ENCODE peak calls at places on chromosome 21, in six cellular contexts. One of them, this sample, is unnamed.

GRCh38 chr21:45542667-45543370 is 579 bp upstream of the SLC19A1 start:
- DNase-seq in OCI-LY7: no peak
- DNase-seq in neural progenitor cell: no peak
- DNase-seq in HCT116: no peak
- DNase-seq in GM23338: peak
- DNase-seq in PC-3: no peak
- DNase-seq in this sample: no peak

GRCh38 chr21:39651206-39651605 is 38.5 kb downstream of the B3GALT5 start:
- DNase-seq in PC-3: no peak
- DNase-seq in HCT116: no peak
- DNase-seq in OCI-LY7: no peak
- DNase-seq in GM23338: no peak
- DNase-seq in neural progenitor cell: no peak
- DNase-seq in this sample: no peak

GRCh38 chr21:39531777-39532333 is 80.1 kb downstream of the SH3BGR start:
- DNase-seq in neural progenitor cell: no peak
- DNase-seq in PC-3: peak
- DNase-seq in OCI-LY7: no peak
- DNase-seq in HCT116: peak
- DNase-seq in GM23338: no peak
- DNase-seq in this sample: no peak

GRCh38 chr21:16534408-16535099 is 804.8 kb downstream of the USP25 start:
- DNase-seq in OCI-LY7: no peak
- DNase-seq in PC-3: no peak
- DNase-seq in GM23338: no peak
- DNase-seq in neural progenitor cell: no peak
- DNase-seq in HCT116: no peak
- DNase-seq in this sample: peak

GRCh38 chr21:25569084-25569483 is 38.2 kb downstream of the MRPL39 start:
- DNase-seq in neural progenitor cell: no peak
- DNase-seq in GM23338: no peak
- DNase-seq in OCI-LY7: no peak
- DNase-seq in HCT116: no peak
- DNase-seq in PC-3: no peak
- DNase-seq in this sample: no peak

GRCh38 chr21:45972353-45972715 is 9.2 kb upstream of the COL6A1 start:
- DNase-seq in GM23338: peak
- DNase-seq in PC-3: no peak
- DNase-seq in OCI-LY7: no peak
- DNase-seq in neural progenitor cell: no peak
- DNase-seq in HCT116: no peak
- DNase-seq in this sample: peak

GRCh38 chr21:31660134-31660565 is 657 bp downstream of the SOD1 start:
- DNase-seq in neural progenitor cell: peak
- DNase-seq in HCT116: no peak
- DNase-seq in OCI-LY7: peak
- DNase-seq in GM23338: peak
- DNase-seq in PC-3: peak
- DNase-seq in this sample: peak

GRCh38 chr21:36166705-36167104 is 10.1 kb downstream of the DOP1B start:
- DNase-seq in HCT116: no peak
- DNase-seq in GM23338: no peak
- DNase-seq in PC-3: no peak
- DNase-seq in OCI-LY7: no peak
- DNase-seq in neural progenitor cell: no peak
- DNase-seq in this sample: peak

GRCh38 chr21:31860851-31861250 is 12.0 kb upstream of the HUNK start:
- DNase-seq in HCT116: no peak
- DNase-seq in GM23338: no peak
- DNase-seq in OCI-LY7: no peak
- DNase-seq in PC-3: no peak
- DNase-seq in neural progenitor cell: no peak
- DNase-seq in this sample: no peak

GRCh38 chr21:45590246-45590725 is 48.0 kb upstream of the SLC19A1 start:
- DNase-seq in OCI-LY7: peak
- DNase-seq in GM23338: peak
- DNase-seq in neural progenitor cell: peak
- DNase-seq in PC-3: peak
- DNase-seq in HCT116: no peak
- DNase-seq in this sample: peak

GRCh38 chr21:23452384-23453083 is 2154.7 kb downstream of the MRPL39 start:
- DNase-seq in GM23338: peak
- DNase-seq in neural progenitor cell: peak
- DNase-seq in OCI-LY7: no peak
- DNase-seq in PC-3: peak
- DNase-seq in HCT116: no peak
- DNase-seq in this sample: peak

GRCh38 chr21:36075171-36075570 is 5.3 kb downstream of the CBR1 start:
- DNase-seq in HCT116: no peak
- DNase-seq in PC-3: no peak
- DNase-seq in neural progenitor cell: no peak
- DNase-seq in GM23338: no peak
- DNase-seq in OCI-LY7: no peak
- DNase-seq in this sample: no peak

GRCh38 chr21:14452031-14452778 is 69.3 kb upstream of the HSPA13 start:
- DNase-seq in OCI-LY7: no peak
- DNase-seq in GM23338: no peak
- DNase-seq in HCT116: no peak
- DNase-seq in neural progenitor cell: no peak
- DNase-seq in PC-3: no peak
- DNase-seq in this sample: no peak

GRCh38 chr21:31908106-31909031 is 35.5 kb downstream of the HUNK start:
- DNase-seq in neural progenitor cell: peak
- DNase-seq in HCT116: no peak
- DNase-seq in GM23338: peak
- DNase-seq in PC-3: peak
- DNase-seq in OCI-LY7: no peak
- DNase-seq in this sample: peak

GRCh38 chr21:25409992-25410391 is 197.3 kb downstream of the MRPL39 start:
- DNase-seq in neural progenitor cell: no peak
- DNase-seq in HCT116: no peak
- DNase-seq in GM23338: no peak
- DNase-seq in PC-3: no peak
- DNase-seq in OCI-LY7: no peak
- DNase-seq in this sample: no peak

GRCh38 chr21:45410151-45410864 is 5.3 kb downstream of the COL18A1 start:
- DNase-seq in neural progenitor cell: no peak
- DNase-seq in GM23338: no peak
- DNase-seq in PC-3: no peak
- DNase-seq in OCI-LY7: no peak
- DNase-seq in HCT116: no peak
- DNase-seq in this sample: no peak

GRCh38 chr21:31732891-31733520 is 1.1 kb upstream of the SCAF4 start:
- DNase-seq in HCT116: no peak
- DNase-seq in neural progenitor cell: peak
- DNase-seq in PC-3: no peak
- DNase-seq in OCI-LY7: peak
- DNase-seq in GM23338: peak
- DNase-seq in this sample: peak

DNA sequence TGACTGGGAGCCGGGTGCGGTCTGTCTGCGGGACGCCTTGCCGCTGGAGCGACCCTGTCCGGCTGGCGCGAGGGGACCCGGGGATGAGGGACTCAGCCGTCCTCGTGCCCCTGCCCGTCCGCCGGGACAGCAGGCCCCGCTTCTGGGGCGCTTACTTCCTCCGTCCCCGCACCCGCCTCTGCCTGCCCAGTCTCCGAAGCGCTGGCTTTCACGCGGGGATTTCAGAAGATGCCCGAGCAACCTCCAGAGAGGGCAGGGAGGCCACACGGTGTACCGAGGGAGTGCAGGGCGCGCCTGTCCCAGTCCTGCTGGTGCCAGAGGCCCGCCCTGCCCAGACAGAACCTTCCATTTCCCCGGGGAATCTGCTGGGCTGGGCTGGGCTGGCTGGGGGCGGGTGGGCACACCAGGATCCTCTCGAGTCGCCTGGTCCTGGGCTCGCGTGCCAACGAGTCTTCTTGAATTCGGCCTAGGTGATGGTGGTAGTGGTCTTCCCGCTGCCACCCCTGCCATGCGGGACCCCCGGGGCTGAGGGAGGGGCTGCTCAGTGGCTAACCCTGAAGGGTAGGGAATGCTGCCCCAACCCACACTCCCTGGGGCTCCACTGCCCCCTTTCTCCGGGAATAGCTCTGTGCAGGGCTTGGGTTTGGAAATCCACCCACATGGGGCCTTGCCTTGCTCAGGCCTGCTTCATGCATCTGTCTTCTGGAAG is 2.5 kb upstream of the TRPM2 start:
- DNase-seq in OCI-LY7: no peak
- DNase-seq in PC-3: no peak
- DNase-seq in neural progenitor cell: no peak
- DNase-seq in GM23338: no peak
- DNase-seq in HCT116: no peak
- DNase-seq in this sample: no peak
- H3K27ac ChIP-seq in OCI-LY7: no peak
- H3K27ac ChIP-seq in PC-3: no peak
- H3K27ac ChIP-seq in neural progenitor cell: no peak
- H3K27ac ChIP-seq in GM23338: no peak
- H3K27ac ChIP-seq in HCT116: no peak
- H3K27ac ChIP-seq in this sample: no peak

DNA sequence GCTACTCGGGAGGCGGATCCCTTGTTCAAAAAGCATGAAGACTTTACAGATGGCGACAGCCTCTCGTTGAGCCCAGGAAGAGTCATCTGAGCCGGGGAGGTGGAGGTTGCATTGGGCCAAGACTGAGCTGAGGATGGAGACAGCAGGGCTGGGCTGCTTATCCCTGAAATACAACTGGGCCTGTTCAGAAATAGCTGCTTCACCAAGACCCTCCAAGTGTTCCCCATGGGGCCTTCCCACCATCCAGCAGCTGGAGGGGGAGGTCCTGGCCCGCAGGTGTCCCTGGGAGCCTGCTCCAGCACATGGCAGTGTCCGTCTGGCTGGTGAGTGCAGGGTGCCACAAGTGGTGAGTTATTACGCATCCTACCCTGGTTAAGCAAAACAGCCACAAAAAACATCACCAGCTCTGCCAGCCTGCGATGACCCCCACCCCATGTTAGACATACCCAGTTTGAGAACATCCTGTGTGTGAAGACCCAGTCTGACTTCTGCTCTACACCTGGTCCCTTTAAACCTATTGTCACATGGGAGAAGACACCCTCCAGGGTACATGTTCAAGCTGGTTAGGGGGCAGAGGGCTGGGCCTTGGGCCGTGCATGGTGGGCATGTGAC is 93.1 kb upstream of the TMPRSS2 start:
- DNase-seq in PC-3: no peak
- DNase-seq in neural progenitor cell: no peak
- DNase-seq in OCI-LY7: no peak
- DNase-seq in HCT116: no peak
- DNase-seq in GM23338: no peak
- DNase-seq in this sample: no peak
- TF ChIP-seq EZH2phosphoT487 in PC-3: no peak
- TF ChIP-seq EZH2phosphoT487 in neural progenitor cell: no peak
- TF ChIP-seq EZH2phosphoT487 in OCI-LY7: no peak
- TF ChIP-seq EZH2phosphoT487 in HCT116: no peak
- TF ChIP-seq EZH2phosphoT487 in GM23338: no peak
- TF ChIP-seq EZH2phosphoT487 in this sample: no peak

GRCh38 chr21:33374874-33375644 is 28.2 kb upstream of the IFNGR2 start:
- DNase-seq in neural progenitor cell: no peak
- DNase-seq in OCI-LY7: peak
- DNase-seq in HCT116: no peak
- DNase-seq in PC-3: no peak
- DNase-seq in GM23338: no peak
- DNase-seq in this sample: no peak
- TF ChIP-seq CTCF in neural progenitor cell: no peak
- TF ChIP-seq CTCF in OCI-LY7: no peak
- TF ChIP-seq CTCF in HCT116: no peak
- TF ChIP-seq CTCF in PC-3: no peak
- TF ChIP-seq CTCF in GM23338: no peak
- TF ChIP-seq CTCF in this sample: no peak

GRCh38 chr21:29083306-29083705 is 9.9 kb upstream of the CCT8 start:
- DNase-seq in PC-3: no peak
- DNase-seq in neural progenitor cell: no peak
- DNase-seq in HCT116: no peak
- DNase-seq in GM23338: no peak
- DNase-seq in OCI-LY7: no peak
- DNase-seq in this sample: no peak
- H3K27ac ChIP-seq in PC-3: no peak
- H3K27ac ChIP-seq in neural progenitor cell: no peak
- H3K27ac ChIP-seq in HCT116: no peak
- H3K27ac ChIP-seq in GM23338: no peak
- H3K27ac ChIP-seq in OCI-LY7: no peak
- H3K27ac ChIP-seq in this sample: no peak

GRCh38 chr21:37269481-37269880 is 2.3 kb upstream of the VPS26C start:
- DNase-seq in OCI-LY7: no peak
- DNase-seq in neural progenitor cell: no peak
- DNase-seq in GM23338: no peak
- DNase-seq in HCT116: no peak
- DNase-seq in PC-3: no peak
- DNase-seq in this sample: no peak
- TF ChIP-seq EZH2phosphoT487 in OCI-LY7: no peak
- TF ChIP-seq EZH2phosphoT487 in neural progenitor cell: no peak
- TF ChIP-seq EZH2phosphoT487 in GM23338: no peak
- TF ChIP-seq EZH2phosphoT487 in HCT116: no peak
- TF ChIP-seq EZH2phosphoT487 in PC-3: no peak
- TF ChIP-seq EZH2phosphoT487 in this sample: no peak

GRCh38 chr21:21003701-21004100 is 5.5 kb downstream of the NCAM2 start:
- DNase-seq in neural progenitor cell: peak
- DNase-seq in HCT116: peak
- DNase-seq in PC-3: peak
- DNase-seq in GM23338: peak
- DNase-seq in OCI-LY7: peak
- DNase-seq in this sample: peak
- TF ChIP-seq CTCF in neural progenitor cell: peak
- TF ChIP-seq CTCF in HCT116: peak
- TF ChIP-seq CTCF in PC-3: peak
- TF ChIP-seq CTCF in GM23338: peak
- TF ChIP-seq CTCF in OCI-LY7: peak
- TF ChIP-seq CTCF in this sample: peak

DNA sequence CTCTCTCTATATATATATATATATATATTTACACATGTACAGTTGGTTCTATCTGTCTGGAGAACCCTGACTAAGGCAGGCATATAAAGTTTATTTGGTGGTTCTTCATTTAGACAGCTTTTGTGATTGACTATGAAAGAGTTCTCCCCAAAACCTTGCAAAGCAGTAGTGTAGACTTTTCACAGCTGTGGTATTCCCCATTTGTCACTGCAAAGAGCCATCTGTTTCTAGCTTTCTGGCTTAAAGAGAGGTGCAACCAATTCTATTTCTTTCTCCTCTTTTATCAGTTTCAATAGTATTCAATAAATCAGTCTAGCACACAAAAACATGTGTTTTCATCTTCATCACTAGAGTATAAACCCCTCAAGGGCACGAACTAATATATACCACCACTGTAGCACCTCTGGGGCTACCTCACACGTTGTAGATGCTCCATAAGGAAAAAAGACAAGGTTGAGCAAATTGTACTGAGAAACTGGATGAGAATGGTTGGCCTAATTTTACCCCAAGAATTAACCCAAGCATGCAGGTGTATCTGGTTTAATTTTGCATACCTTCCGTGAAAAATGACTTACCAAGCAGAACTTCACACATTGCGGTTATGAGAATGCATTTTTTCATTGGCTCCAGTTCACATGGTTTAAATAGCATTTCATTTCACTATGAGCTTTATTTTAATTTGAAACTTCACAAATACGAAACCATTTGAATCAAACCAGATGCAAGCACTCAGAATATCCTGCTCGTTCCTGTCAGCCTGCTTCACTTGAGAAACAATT is 512.4 kb downstream of the LTN1 start:
- DNase-seq in GM23338: no peak
- DNase-seq in neural progenitor cell: no peak
- DNase-seq in PC-3: no peak
- DNase-seq in HCT116: no peak
- DNase-seq in OCI-LY7: no peak
- DNase-seq in this sample: no peak
- H3K27ac ChIP-seq in GM23338: no peak
- H3K27ac ChIP-seq in neural progenitor cell: no peak
- H3K27ac ChIP-seq in PC-3: no peak
- H3K27ac ChIP-seq in HCT116: no peak
- H3K27ac ChIP-seq in OCI-LY7: no peak
- H3K27ac ChIP-seq in this sample: no peak